ENCODE peak calls at places on chromosomes 5 and 9, in eight cellular contexts. I, V, M, E, H, R, Z and U are unnamed samples.

GRCh38 chr9:91179237-91180138 is 182.2 kb downstream of the AUH start:
- DNase-seq in H (peak), M (no peak), I (peak), Z (no peak), E (no peak), R (peak), V (peak), U (no peak)

GRCh38 chr9:124264812-124265211 is 7.1 kb downstream of the NEK6 start:
- DNase-seq in Z (no peak), R (peak), M (no peak), V (peak), H (peak), I (no peak), E (no peak), U (peak)

GRCh38 chr5:57429513-57430120 is 53.0 kb downstream of the ACTBL2 start:
- DNase-seq in E (no peak), V (no peak), Z (no peak), R (no peak), H (no peak), I (no peak), M (no peak), U (no peak)

GRCh38 chr9:118336952-118337349 is 632.7 kb downstream of the TLR4 start:
- DNase-seq in H (peak), E (no peak), Z (no peak), V (no peak), M (no peak), R (no peak), I (no peak), U (no peak)

GRCh38 chr5:72268753-72269410 is 51.2 kb downstream of the MRPS27 start:
- DNase-seq in R (peak), I (no peak), H (peak), E (no peak), Z (no peak), V (peak), M (peak), U (peak)

GRCh38 chr5:41978686-41979085 is 53.6 kb downstream of the FBXO4 start:
- DNase-seq in M (no peak), Z (no peak), R (no peak), H (no peak), I (no peak), V (no peak), E (no peak), U (no peak)

GRCh38 chr5:67178085-67178484 is 18.5 kb downstream of the CD180 start:
- DNase-seq in V (no peak), M (no peak), Z (no peak), I (no peak), R (peak), E (peak), H (peak), U (no peak)

GRCh38 chr9:91426123-91426745 is 2.6 kb upstream of the NFIL3 start:
- DNase-seq in R (peak), Z (no peak), I (no peak), E (no peak), V (peak), M (peak), H (peak), U (no peak)

DNA sequence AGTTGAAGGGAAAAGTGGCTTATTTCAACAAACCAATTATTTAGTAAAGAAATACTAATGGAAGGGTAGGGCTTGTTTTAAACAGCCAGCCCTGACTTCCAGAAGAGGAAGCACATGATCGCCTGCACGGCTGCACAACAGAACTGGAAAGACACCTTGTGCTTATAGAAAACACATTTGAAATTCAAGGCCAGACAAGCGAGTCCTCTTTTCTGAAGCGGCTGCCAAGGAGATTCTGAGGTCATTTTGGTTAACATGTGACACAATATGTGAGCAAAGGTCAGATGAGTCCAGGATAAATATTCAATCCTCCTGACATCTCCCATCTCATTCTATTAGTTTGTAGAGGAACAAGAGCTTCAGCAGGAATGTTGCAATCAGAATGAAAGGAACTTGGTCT is 461.4 kb upstream of the ST8SIA4 start:
- DNase-seq in I (no peak), Z (no peak), M (no peak), V (no peak), H (peak), R (peak), E (no peak), U (no peak)
- H3K4me3 ChIP-seq in I (no peak), Z (no peak), M (no peak), V (no peak), H (no peak), R (no peak), E (no peak), U (no peak)

GRCh38 chr9:69542048-69542447 is 130.1 kb downstream of the APBA1 start:
- DNase-seq in I (no peak), E (no peak), R (no peak), Z (no peak), M (no peak), V (no peak), H (no peak), U (no peak)

GRCh38 chr9:69549310-69550202 is 122.6 kb downstream of the APBA1 start:
- DNase-seq in R (peak), H (peak), Z (no peak), I (no peak), V (peak), M (peak), E (no peak), U (peak)

GRCh38 chr9:69548676-69549075 is 123.5 kb downstream of the APBA1 start:
- DNase-seq in V (no peak), R (no peak), E (no peak), M (no peak), I (no peak), Z (no peak), H (no peak), U (no peak)

GRCh38 chr9:69542942-69543704 is 129.0 kb downstream of the APBA1 start:
- DNase-seq in Z (no peak), R (no peak), M (peak), I (no peak), V (no peak), H (no peak), E (no peak), U (no peak)

DNA sequence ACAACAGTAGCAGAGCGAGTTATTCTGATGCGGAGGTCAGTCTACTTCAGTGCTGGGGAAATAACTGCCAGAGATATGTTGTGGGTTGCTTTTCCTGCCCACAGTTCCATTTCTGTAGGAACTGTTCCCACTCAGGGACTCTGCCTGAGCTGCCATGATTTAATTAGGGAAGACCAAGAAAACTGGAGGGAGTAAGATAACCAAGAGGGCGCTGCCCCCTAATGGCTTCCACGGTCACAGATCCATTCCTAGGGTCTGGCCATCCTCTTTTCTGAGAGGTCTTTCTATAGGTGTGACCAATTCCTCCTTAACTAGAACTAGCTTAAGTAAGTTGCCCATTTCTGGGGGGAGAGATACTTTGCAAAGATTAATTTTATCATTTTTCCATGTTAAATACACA is 125.9 kb downstream of the APBA1 start:
- DNase-seq in E (no peak), V (peak), R (peak), M (peak), H (peak), Z (no peak), I (no peak), U (no peak)
- TF ChIP-seq CTCF in E (peak), V (peak), R (peak), M (peak), H (peak), Z (no peak), I (peak), U (no peak)

GRCh38 chr5:54844905-54845566 is 140.4 kb downstream of the ESM1 start:
- DNase-seq in R (peak), H (peak), M (peak), I (peak), V (peak), Z (no peak), E (peak), U (peak)
- H3K4me3 ChIP-seq in R (no peak), H (no peak), M (no peak), I (no peak), V (no peak), Z (peak), E (no peak), U (no peak)

DNA sequence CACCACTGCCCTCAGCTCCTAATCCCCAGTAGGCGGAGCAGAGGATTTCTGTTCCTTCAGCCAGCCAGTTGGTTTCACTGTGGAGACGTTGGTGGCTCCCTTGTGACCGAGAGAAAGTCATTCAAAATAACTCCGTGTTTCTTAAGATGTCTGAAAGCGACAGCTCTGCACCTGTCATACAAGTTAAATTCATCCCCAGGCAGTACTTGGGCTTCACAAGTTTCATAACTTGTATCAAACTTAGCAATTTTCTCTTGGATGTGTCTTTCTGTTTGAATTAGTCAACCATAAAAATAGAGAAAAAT is 410 bp upstream of the CDKN2B start:
- DNase-seq in I (no peak), H (no peak), E (no peak), M (no peak), V (no peak), Z (no peak), R (no peak), U (no peak)
- TF ChIP-seq CTCF in I (peak), H (peak), E (peak), M (peak), V (no peak), Z (no peak), R (peak), U (no peak)